ENCODE peak calls at places on chromosomes 16 and 17, in six cellular contexts. One of them, this sample, is unnamed.

GRCh38 chr16:22225060-22225459 is 19.0 kb downstream of the EEF2K start:
- DNase-seq in mesenchymal stem cell: no peak
- DNase-seq in H9: peak
- DNase-seq in neuronal stem cell: no peak
- DNase-seq in H1: no peak
- DNase-seq in trophoblast cell: no peak
- DNase-seq in this sample: no peak

GRCh38 chr16:29804455-29805231 is 1.7 kb upstream of the MAZ start:
- DNase-seq in mesenchymal stem cell: peak
- DNase-seq in H9: no peak
- DNase-seq in neuronal stem cell: no peak
- DNase-seq in H1: no peak
- DNase-seq in trophoblast cell: peak
- DNase-seq in this sample: no peak

GRCh38 chr17:76546556-76547182 is 6.8 kb downstream of the PRCD start:
- DNase-seq in mesenchymal stem cell: peak
- DNase-seq in H9: no peak
- DNase-seq in neuronal stem cell: no peak
- DNase-seq in H1: no peak
- DNase-seq in trophoblast cell: no peak
- DNase-seq in this sample: peak

GRCh38 chr17:6305613-6306360 is 129.1 kb downstream of the AIPL1 start:
- DNase-seq in mesenchymal stem cell: no peak
- DNase-seq in H9: no peak
- DNase-seq in neuronal stem cell: no peak
- DNase-seq in H1: no peak
- DNase-seq in trophoblast cell: no peak
- DNase-seq in this sample: no peak

GRCh38 chr16:9105189-9105588 is 13.7 kb downstream of the HAPSTR1 start:
- DNase-seq in mesenchymal stem cell: peak
- DNase-seq in H9: no peak
- DNase-seq in neuronal stem cell: no peak
- DNase-seq in H1: no peak
- DNase-seq in trophoblast cell: no peak
- DNase-seq in this sample: no peak

GRCh38 chr16:66293932-66294331 is 72.6 kb upstream of the CDH5 start:
- DNase-seq in mesenchymal stem cell: no peak
- DNase-seq in H9: peak
- DNase-seq in neuronal stem cell: no peak
- DNase-seq in H1: no peak
- DNase-seq in trophoblast cell: no peak
- DNase-seq in this sample: no peak

GRCh38 chr16:69848635-69849545 is 86.8 kb downstream of the WWP2 start:
- DNase-seq in mesenchymal stem cell: peak
- DNase-seq in H9: no peak
- DNase-seq in neuronal stem cell: no peak
- DNase-seq in H1: no peak
- DNase-seq in trophoblast cell: no peak
- DNase-seq in this sample: peak

GRCh38 chr16:77383606-77384187 is 51.1 kb downstream of the ADAMTS18 start:
- DNase-seq in mesenchymal stem cell: no peak
- DNase-seq in H9: no peak
- DNase-seq in neuronal stem cell: no peak
- DNase-seq in H1: no peak
- DNase-seq in trophoblast cell: no peak
- DNase-seq in this sample: no peak

GRCh38 chr17:51955245-51955644 is 203.3 kb downstream of the CA10 start:
- DNase-seq in mesenchymal stem cell: no peak
- DNase-seq in H9: no peak
- DNase-seq in neuronal stem cell: no peak
- DNase-seq in H1: no peak
- DNase-seq in trophoblast cell: no peak
- DNase-seq in this sample: no peak

GRCh38 chr16:50669741-50670140 is 11.4 kb downstream of the SNX20 start:
- DNase-seq in mesenchymal stem cell: no peak
- DNase-seq in H9: no peak
- DNase-seq in neuronal stem cell: no peak
- DNase-seq in H1: no peak
- DNase-seq in trophoblast cell: no peak
- DNase-seq in this sample: no peak

GRCh38 chr16:14448874-14449273 is 181.2 kb downstream of the PARN start:
- DNase-seq in mesenchymal stem cell: no peak
- DNase-seq in H9: no peak
- DNase-seq in neuronal stem cell: no peak
- DNase-seq in H1: no peak
- DNase-seq in trophoblast cell: no peak
- DNase-seq in this sample: no peak

GRCh38 chr17:1082579-1082978 is 85.7 kb downstream of the TIMM22 start:
- DNase-seq in mesenchymal stem cell: no peak
- DNase-seq in H9: no peak
- DNase-seq in neuronal stem cell: no peak
- DNase-seq in H1: no peak
- DNase-seq in trophoblast cell: no peak
- DNase-seq in this sample: peak

GRCh38 chr17:79363552-79364275 is 247.1 kb downstream of the RBFOX3 start:
- DNase-seq in mesenchymal stem cell: no peak
- DNase-seq in H9: no peak
- DNase-seq in neuronal stem cell: no peak
- DNase-seq in H1: no peak
- DNase-seq in trophoblast cell: no peak
- DNase-seq in this sample: no peak

GRCh38 chr16:4682616-4683254 is 10.6 kb upstream of the NUDT16L1 start:
- DNase-seq in mesenchymal stem cell: peak
- DNase-seq in H9: peak
- DNase-seq in neuronal stem cell: no peak
- DNase-seq in H1: peak
- DNase-seq in trophoblast cell: peak
- DNase-seq in this sample: peak

GRCh38 chr16:89035698-89036570 is 57.7 kb upstream of the ACSF3 start:
- DNase-seq in mesenchymal stem cell: no peak
- DNase-seq in H9: no peak
- DNase-seq in neuronal stem cell: no peak
- DNase-seq in H1: no peak
- DNase-seq in trophoblast cell: no peak
- DNase-seq in this sample: no peak

GRCh38 chr17:76585649-76586593 is at the start of gene ST6GALNAC2:
- DNase-seq in mesenchymal stem cell: peak
- DNase-seq in H9: no peak
- DNase-seq in neuronal stem cell: no peak
- DNase-seq in H1: peak
- DNase-seq in trophoblast cell: peak
- DNase-seq in this sample: no peak

GRCh38 chr17:82000803-82001649 is 21.7 kb downstream of the CENPX start:
- DNase-seq in mesenchymal stem cell: no peak
- DNase-seq in H9: no peak
- DNase-seq in neuronal stem cell: no peak
- DNase-seq in H1: peak
- DNase-seq in trophoblast cell: peak
- DNase-seq in this sample: no peak
- H4K91ac ChIP-seq in mesenchymal stem cell: no peak
- H4K91ac ChIP-seq in H9: no peak
- H4K91ac ChIP-seq in neuronal stem cell: no peak
- H4K91ac ChIP-seq in H1: no peak
- H4K91ac ChIP-seq in trophoblast cell: peak
- H4K91ac ChIP-seq in this sample: no peak

GRCh38 chr17:55319933-55320593 is 55.3 kb downstream of the HLF start:
- DNase-seq in mesenchymal stem cell: no peak
- DNase-seq in H9: no peak
- DNase-seq in neuronal stem cell: no peak
- DNase-seq in H1: no peak
- DNase-seq in trophoblast cell: no peak
- DNase-seq in this sample: no peak

GRCh38 chr17:55322451-55322985 is 57.8 kb downstream of the HLF start:
- DNase-seq in mesenchymal stem cell: no peak
- DNase-seq in H9: no peak
- DNase-seq in neuronal stem cell: no peak
- DNase-seq in H1: no peak
- DNase-seq in trophoblast cell: no peak
- DNase-seq in this sample: no peak

GRCh38 chr17:55320594-55321506 is 56.1 kb downstream of the HLF start:
- DNase-seq in mesenchymal stem cell: no peak
- DNase-seq in H9: no peak
- DNase-seq in neuronal stem cell: no peak
- DNase-seq in H1: no peak
- DNase-seq in trophoblast cell: no peak
- DNase-seq in this sample: no peak

GRCh38 chr17:55323518-55324295 is 58.9 kb downstream of the HLF start:
- DNase-seq in mesenchymal stem cell: no peak
- DNase-seq in H9: no peak
- DNase-seq in neuronal stem cell: no peak
- DNase-seq in H1: no peak
- DNase-seq in trophoblast cell: no peak
- DNase-seq in this sample: no peak

GRCh38 chr17:55321507-55322064 is 56.8 kb downstream of the HLF start:
- DNase-seq in mesenchymal stem cell: no peak
- DNase-seq in H9: no peak
- DNase-seq in neuronal stem cell: no peak
- DNase-seq in H1: no peak
- DNase-seq in trophoblast cell: no peak
- DNase-seq in this sample: no peak
- H3K27ac ChIP-seq in mesenchymal stem cell: no peak
- H3K27ac ChIP-seq in H9: no peak
- H3K27ac ChIP-seq in neuronal stem cell: no peak
- H3K27ac ChIP-seq in H1: no peak
- H3K27ac ChIP-seq in trophoblast cell: no peak
- H3K27ac ChIP-seq in this sample: no peak

GRCh38 chr17:43381621-43382020 is 17.2 kb upstream of the ARL4D start:
- DNase-seq in mesenchymal stem cell: no peak
- DNase-seq in H9: no peak
- DNase-seq in neuronal stem cell: no peak
- DNase-seq in H1: no peak
- DNase-seq in trophoblast cell: no peak
- DNase-seq in this sample: no peak

GRCh38 chr17:43381204-43381603 is 17.6 kb upstream of the ARL4D start:
- DNase-seq in mesenchymal stem cell: no peak
- DNase-seq in H9: no peak
- DNase-seq in neuronal stem cell: no peak
- DNase-seq in H1: no peak
- DNase-seq in trophoblast cell: no peak
- DNase-seq in this sample: no peak

GRCh38 chr17:43383826-43384475 is 14.8 kb upstream of the ARL4D start:
- DNase-seq in mesenchymal stem cell: no peak
- DNase-seq in H9: no peak
- DNase-seq in neuronal stem cell: no peak
- DNase-seq in H1: no peak
- DNase-seq in trophoblast cell: no peak
- DNase-seq in this sample: no peak

GRCh38 chr17:43383372-43383771 is 15.4 kb upstream of the ARL4D start:
- DNase-seq in mesenchymal stem cell: no peak
- DNase-seq in H9: no peak
- DNase-seq in neuronal stem cell: no peak
- DNase-seq in H1: no peak
- DNase-seq in trophoblast cell: no peak
- DNase-seq in this sample: no peak

GRCh38 chr17:43382776-43383175 is 16.0 kb upstream of the ARL4D start:
- DNase-seq in mesenchymal stem cell: no peak
- DNase-seq in H9: no peak
- DNase-seq in neuronal stem cell: no peak
- DNase-seq in H1: no peak
- DNase-seq in trophoblast cell: no peak
- DNase-seq in this sample: no peak
- H4K91ac ChIP-seq in mesenchymal stem cell: no peak
- H4K91ac ChIP-seq in H9: no peak
- H4K91ac ChIP-seq in neuronal stem cell: no peak
- H4K91ac ChIP-seq in H1: no peak
- H4K91ac ChIP-seq in trophoblast cell: no peak
- H4K91ac ChIP-seq in this sample: no peak

GRCh38 chr17:58002558-58002957 is 4.5 kb downstream of the SRSF1 start:
- DNase-seq in mesenchymal stem cell: no peak
- DNase-seq in H9: no peak
- DNase-seq in neuronal stem cell: no peak
- DNase-seq in H1: no peak
- DNase-seq in trophoblast cell: no peak
- DNase-seq in this sample: no peak
- H3K27ac ChIP-seq in mesenchymal stem cell: no peak
- H3K27ac ChIP-seq in H9: no peak
- H3K27ac ChIP-seq in neuronal stem cell: no peak
- H3K27ac ChIP-seq in H1: no peak
- H3K27ac ChIP-seq in trophoblast cell: no peak
- H3K27ac ChIP-seq in this sample: no peak